ENCODE peak calls at places on chromosomes 13 and 19, in seven cellular contexts. One of them, this sample, is unnamed.

GRCh38 chr19:41424335-41425173 is 2.6 kb downstream of the B3GNT8 start:
- DNase-seq in left ventricle myocardium inferior: no peak
- DNase-seq in WTC11: no peak
- DNase-seq in progenitor cell of endocrine pancreas: no peak
- DNase-seq in activated effector memory CD4-positive, alpha-beta T cell treated with anti-CD3 and anti-CD28 coated beads, Interleukin-2, amount 50 U/mL, for 16 hours: no peak
- DNase-seq in activated T-cell treated with anti-CD3 and anti-CD28 coated beads, Interleukin-2, amount 50 U/mL, for 24 hours: no peak
- DNase-seq in stimulated activated CD4-positive, alpha-beta T cell treated with anti-CD3 and anti-CD28 coated beads, Interleukin-4, amount 100 ng/mL, for 48 hours: no peak
- DNase-seq in this sample: no peak

GRCh38 chr13:51034906-51035305 is 76.2 kb downstream of the C13orf42 start:
- DNase-seq in left ventricle myocardium inferior: no peak
- DNase-seq in WTC11: no peak
- DNase-seq in progenitor cell of endocrine pancreas: no peak
- DNase-seq in activated effector memory CD4-positive, alpha-beta T cell treated with anti-CD3 and anti-CD28 coated beads, Interleukin-2, amount 50 U/mL, for 16 hours: no peak
- DNase-seq in activated T-cell treated with anti-CD3 and anti-CD28 coated beads, Interleukin-2, amount 50 U/mL, for 24 hours: no peak
- DNase-seq in stimulated activated CD4-positive, alpha-beta T cell treated with anti-CD3 and anti-CD28 coated beads, Interleukin-4, amount 100 ng/mL, for 48 hours: no peak
- DNase-seq in this sample: no peak

GRCh38 chr19:3801412-3802096 is 15.4 kb upstream of the MATK start:
- DNase-seq in left ventricle myocardium inferior: peak
- DNase-seq in WTC11: peak
- DNase-seq in progenitor cell of endocrine pancreas: no peak
- DNase-seq in activated effector memory CD4-positive, alpha-beta T cell treated with anti-CD3 and anti-CD28 coated beads, Interleukin-2, amount 50 U/mL, for 16 hours: peak
- DNase-seq in activated T-cell treated with anti-CD3 and anti-CD28 coated beads, Interleukin-2, amount 50 U/mL, for 24 hours: peak
- DNase-seq in stimulated activated CD4-positive, alpha-beta T cell treated with anti-CD3 and anti-CD28 coated beads, Interleukin-4, amount 100 ng/mL, for 48 hours: peak
- DNase-seq in this sample: no peak

GRCh38 chr13:107586216-107586615 is 629.1 kb downstream of the LIG4 start:
- DNase-seq in left ventricle myocardium inferior: no peak
- DNase-seq in WTC11: no peak
- DNase-seq in progenitor cell of endocrine pancreas: no peak
- DNase-seq in activated effector memory CD4-positive, alpha-beta T cell treated with anti-CD3 and anti-CD28 coated beads, Interleukin-2, amount 50 U/mL, for 16 hours: no peak
- DNase-seq in activated T-cell treated with anti-CD3 and anti-CD28 coated beads, Interleukin-2, amount 50 U/mL, for 24 hours: no peak
- DNase-seq in stimulated activated CD4-positive, alpha-beta T cell treated with anti-CD3 and anti-CD28 coated beads, Interleukin-4, amount 100 ng/mL, for 48 hours: no peak
- DNase-seq in this sample: no peak

GRCh38 chr19:18495204-18495911 is 26.5 kb downstream of the ELL start:
- DNase-seq in left ventricle myocardium inferior: no peak
- DNase-seq in WTC11: no peak
- DNase-seq in progenitor cell of endocrine pancreas: no peak
- DNase-seq in activated effector memory CD4-positive, alpha-beta T cell treated with anti-CD3 and anti-CD28 coated beads, Interleukin-2, amount 50 U/mL, for 16 hours: no peak
- DNase-seq in activated T-cell treated with anti-CD3 and anti-CD28 coated beads, Interleukin-2, amount 50 U/mL, for 24 hours: no peak
- DNase-seq in stimulated activated CD4-positive, alpha-beta T cell treated with anti-CD3 and anti-CD28 coated beads, Interleukin-4, amount 100 ng/mL, for 48 hours: no peak
- DNase-seq in this sample: no peak

GRCh38 chr13:35947315-35947714 is 183.9 kb downstream of the DCLK1 start:
- DNase-seq in left ventricle myocardium inferior: no peak
- DNase-seq in WTC11: no peak
- DNase-seq in progenitor cell of endocrine pancreas: no peak
- DNase-seq in activated effector memory CD4-positive, alpha-beta T cell treated with anti-CD3 and anti-CD28 coated beads, Interleukin-2, amount 50 U/mL, for 16 hours: no peak
- DNase-seq in activated T-cell treated with anti-CD3 and anti-CD28 coated beads, Interleukin-2, amount 50 U/mL, for 24 hours: no peak
- DNase-seq in stimulated activated CD4-positive, alpha-beta T cell treated with anti-CD3 and anti-CD28 coated beads, Interleukin-4, amount 100 ng/mL, for 48 hours: no peak
- DNase-seq in this sample: no peak

GRCh38 chr13:40406405-40407138 is 259.9 kb downstream of the FOXO1 start:
- DNase-seq in left ventricle myocardium inferior: no peak
- DNase-seq in WTC11: no peak
- DNase-seq in progenitor cell of endocrine pancreas: no peak
- DNase-seq in activated effector memory CD4-positive, alpha-beta T cell treated with anti-CD3 and anti-CD28 coated beads, Interleukin-2, amount 50 U/mL, for 16 hours: no peak
- DNase-seq in activated T-cell treated with anti-CD3 and anti-CD28 coated beads, Interleukin-2, amount 50 U/mL, for 24 hours: no peak
- DNase-seq in stimulated activated CD4-positive, alpha-beta T cell treated with anti-CD3 and anti-CD28 coated beads, Interleukin-4, amount 100 ng/mL, for 48 hours: no peak
- DNase-seq in this sample: no peak

GRCh38 chr13:41502021-41502420 is 44.7 kb downstream of the RGCC start:
- DNase-seq in left ventricle myocardium inferior: no peak
- DNase-seq in WTC11: no peak
- DNase-seq in progenitor cell of endocrine pancreas: no peak
- DNase-seq in activated effector memory CD4-positive, alpha-beta T cell treated with anti-CD3 and anti-CD28 coated beads, Interleukin-2, amount 50 U/mL, for 16 hours: no peak
- DNase-seq in activated T-cell treated with anti-CD3 and anti-CD28 coated beads, Interleukin-2, amount 50 U/mL, for 24 hours: no peak
- DNase-seq in stimulated activated CD4-positive, alpha-beta T cell treated with anti-CD3 and anti-CD28 coated beads, Interleukin-4, amount 100 ng/mL, for 48 hours: no peak
- DNase-seq in this sample: no peak

GRCh38 chr13:61286148-61286745 is 129.4 kb downstream of the PCDH20 start:
- DNase-seq in left ventricle myocardium inferior: no peak
- DNase-seq in WTC11: peak
- DNase-seq in progenitor cell of endocrine pancreas: no peak
- DNase-seq in activated effector memory CD4-positive, alpha-beta T cell treated with anti-CD3 and anti-CD28 coated beads, Interleukin-2, amount 50 U/mL, for 16 hours: no peak
- DNase-seq in activated T-cell treated with anti-CD3 and anti-CD28 coated beads, Interleukin-2, amount 50 U/mL, for 24 hours: no peak
- DNase-seq in stimulated activated CD4-positive, alpha-beta T cell treated with anti-CD3 and anti-CD28 coated beads, Interleukin-4, amount 100 ng/mL, for 48 hours: no peak
- DNase-seq in this sample: peak

GRCh38 chr13:34347784-34348573 is 530.0 kb downstream of the RFC3 start:
- DNase-seq in left ventricle myocardium inferior: no peak
- DNase-seq in WTC11: no peak
- DNase-seq in progenitor cell of endocrine pancreas: no peak
- DNase-seq in activated effector memory CD4-positive, alpha-beta T cell treated with anti-CD3 and anti-CD28 coated beads, Interleukin-2, amount 50 U/mL, for 16 hours: no peak
- DNase-seq in activated T-cell treated with anti-CD3 and anti-CD28 coated beads, Interleukin-2, amount 50 U/mL, for 24 hours: no peak
- DNase-seq in stimulated activated CD4-positive, alpha-beta T cell treated with anti-CD3 and anti-CD28 coated beads, Interleukin-4, amount 100 ng/mL, for 48 hours: no peak
- DNase-seq in this sample: no peak

GRCh38 chr19:3108775-3109174 is 14.6 kb downstream of the GNA11 start:
- DNase-seq in left ventricle myocardium inferior: peak
- DNase-seq in WTC11: peak
- DNase-seq in progenitor cell of endocrine pancreas: peak
- DNase-seq in activated effector memory CD4-positive, alpha-beta T cell treated with anti-CD3 and anti-CD28 coated beads, Interleukin-2, amount 50 U/mL, for 16 hours: peak
- DNase-seq in activated T-cell treated with anti-CD3 and anti-CD28 coated beads, Interleukin-2, amount 50 U/mL, for 24 hours: peak
- DNase-seq in stimulated activated CD4-positive, alpha-beta T cell treated with anti-CD3 and anti-CD28 coated beads, Interleukin-4, amount 100 ng/mL, for 48 hours: peak
- DNase-seq in this sample: peak

GRCh38 chr13:39483326-39483725 is 119.7 kb downstream of the LHFPL6 start:
- DNase-seq in left ventricle myocardium inferior: no peak
- DNase-seq in WTC11: no peak
- DNase-seq in progenitor cell of endocrine pancreas: no peak
- DNase-seq in activated effector memory CD4-positive, alpha-beta T cell treated with anti-CD3 and anti-CD28 coated beads, Interleukin-2, amount 50 U/mL, for 16 hours: no peak
- DNase-seq in activated T-cell treated with anti-CD3 and anti-CD28 coated beads, Interleukin-2, amount 50 U/mL, for 24 hours: no peak
- DNase-seq in stimulated activated CD4-positive, alpha-beta T cell treated with anti-CD3 and anti-CD28 coated beads, Interleukin-4, amount 100 ng/mL, for 48 hours: no peak
- DNase-seq in this sample: no peak

GRCh38 chr19:40525234-40526051 is 51.2 kb upstream of the SHKBP1 start:
- DNase-seq in left ventricle myocardium inferior: no peak
- DNase-seq in WTC11: no peak
- DNase-seq in progenitor cell of endocrine pancreas: no peak
- DNase-seq in activated effector memory CD4-positive, alpha-beta T cell treated with anti-CD3 and anti-CD28 coated beads, Interleukin-2, amount 50 U/mL, for 16 hours: no peak
- DNase-seq in activated T-cell treated with anti-CD3 and anti-CD28 coated beads, Interleukin-2, amount 50 U/mL, for 24 hours: no peak
- DNase-seq in stimulated activated CD4-positive, alpha-beta T cell treated with anti-CD3 and anti-CD28 coated beads, Interleukin-4, amount 100 ng/mL, for 48 hours: no peak
- DNase-seq in this sample: no peak

GRCh38 chr19:5805465-5806132 is 732 bp downstream of the NRTN start:
- DNase-seq in left ventricle myocardium inferior: peak
- DNase-seq in WTC11: peak
- DNase-seq in progenitor cell of endocrine pancreas: peak
- DNase-seq in activated effector memory CD4-positive, alpha-beta T cell treated with anti-CD3 and anti-CD28 coated beads, Interleukin-2, amount 50 U/mL, for 16 hours: peak
- DNase-seq in activated T-cell treated with anti-CD3 and anti-CD28 coated beads, Interleukin-2, amount 50 U/mL, for 24 hours: peak
- DNase-seq in stimulated activated CD4-positive, alpha-beta T cell treated with anti-CD3 and anti-CD28 coated beads, Interleukin-4, amount 100 ng/mL, for 48 hours: peak
- DNase-seq in this sample: peak

GRCh38 chr19:46299004-46299509 is 2.2 kb downstream of the HIF3A start:
- DNase-seq in left ventricle myocardium inferior: peak
- DNase-seq in WTC11: no peak
- DNase-seq in progenitor cell of endocrine pancreas: no peak
- DNase-seq in activated effector memory CD4-positive, alpha-beta T cell treated with anti-CD3 and anti-CD28 coated beads, Interleukin-2, amount 50 U/mL, for 16 hours: no peak
- DNase-seq in activated T-cell treated with anti-CD3 and anti-CD28 coated beads, Interleukin-2, amount 50 U/mL, for 24 hours: no peak
- DNase-seq in stimulated activated CD4-positive, alpha-beta T cell treated with anti-CD3 and anti-CD28 coated beads, Interleukin-4, amount 100 ng/mL, for 48 hours: no peak
- DNase-seq in this sample: peak

GRCh38 chr19:28934626-28935025 is 278.3 kb downstream of the UQCRFS1 start:
- DNase-seq in left ventricle myocardium inferior: no peak
- DNase-seq in WTC11: no peak
- DNase-seq in progenitor cell of endocrine pancreas: no peak
- DNase-seq in activated effector memory CD4-positive, alpha-beta T cell treated with anti-CD3 and anti-CD28 coated beads, Interleukin-2, amount 50 U/mL, for 16 hours: no peak
- DNase-seq in activated T-cell treated with anti-CD3 and anti-CD28 coated beads, Interleukin-2, amount 50 U/mL, for 24 hours: no peak
- DNase-seq in stimulated activated CD4-positive, alpha-beta T cell treated with anti-CD3 and anti-CD28 coated beads, Interleukin-4, amount 100 ng/mL, for 48 hours: no peak
- DNase-seq in this sample: no peak

GRCh38 chr19:42091300-42092266 is 15.6 kb downstream of the ZNF574 start:
- DNase-seq in left ventricle myocardium inferior: no peak
- DNase-seq in WTC11: no peak
- DNase-seq in progenitor cell of endocrine pancreas: no peak
- DNase-seq in activated effector memory CD4-positive, alpha-beta T cell treated with anti-CD3 and anti-CD28 coated beads, Interleukin-2, amount 50 U/mL, for 16 hours: peak
- DNase-seq in activated T-cell treated with anti-CD3 and anti-CD28 coated beads, Interleukin-2, amount 50 U/mL, for 24 hours: no peak
- DNase-seq in stimulated activated CD4-positive, alpha-beta T cell treated with anti-CD3 and anti-CD28 coated beads, Interleukin-4, amount 100 ng/mL, for 48 hours: no peak
- DNase-seq in this sample: no peak

GRCh38 chr13:66673401-66673800 is 556.7 kb downstream of the PCDH9 start:
- DNase-seq in left ventricle myocardium inferior: no peak
- DNase-seq in WTC11: no peak
- DNase-seq in progenitor cell of endocrine pancreas: no peak
- DNase-seq in activated effector memory CD4-positive, alpha-beta T cell treated with anti-CD3 and anti-CD28 coated beads, Interleukin-2, amount 50 U/mL, for 16 hours: no peak
- DNase-seq in activated T-cell treated with anti-CD3 and anti-CD28 coated beads, Interleukin-2, amount 50 U/mL, for 24 hours: no peak
- DNase-seq in stimulated activated CD4-positive, alpha-beta T cell treated with anti-CD3 and anti-CD28 coated beads, Interleukin-4, amount 100 ng/mL, for 48 hours: no peak
- DNase-seq in this sample: peak

This sample was measured in ACHN.